ENCODE peak calls at places on chromosomes 16 and 17, in five cellular contexts. One of them, this sample, is unnamed.

GRCh38 chr16:1909661-1910231 is 8.5 kb downstream of the HS3ST6 start:
- DNase-seq in HEK293T: no peak
- DNase-seq in neural crest cell: no peak
- DNase-seq in progenitor cell of endocrine pancreas: no peak
- DNase-seq in activated T-helper 1 cell treated with Interleukin-2 at 50 U/mL for 16 hours: no peak
- DNase-seq in this sample: no peak

GRCh38 chr17:82215095-82215971 is 2.7 kb upstream of the CCDC57 start:
- DNase-seq in activated T-helper 1 cell treated with Interleukin-2 at 50 U/mL for 16 hours: no peak
- DNase-seq in progenitor cell of endocrine pancreas: no peak
- DNase-seq in neural crest cell: no peak
- DNase-seq in HEK293T: no peak
- DNase-seq in this sample: no peak

GRCh38 chr17:33322063-33322462 is 29.0 kb upstream of the ASIC2 start:
- DNase-seq in HEK293T: no peak
- DNase-seq in progenitor cell of endocrine pancreas: no peak
- DNase-seq in neural crest cell: no peak
- DNase-seq in activated T-helper 1 cell treated with Interleukin-2 at 50 U/mL for 16 hours: no peak
- DNase-seq in this sample: no peak

GRCh38 chr16:85612801-85613608 is at the start of gene GSE1:
- DNase-seq in HEK293T: peak; percentile 81
- DNase-seq in progenitor cell of endocrine pancreas: peak; percentile 96
- DNase-seq in neural crest cell: peak; percentile 69
- DNase-seq in activated T-helper 1 cell treated with Interleukin-2 at 50 U/mL for 16 hours: peak; percentile 43
- DNase-seq in this sample: no peak

GRCh38 chr16:24700549-24701392 is 28.7 kb upstream of the TNRC6A start:
- DNase-seq in progenitor cell of endocrine pancreas: no peak
- DNase-seq in neural crest cell: no peak
- DNase-seq in activated T-helper 1 cell treated with Interleukin-2 at 50 U/mL for 16 hours: no peak
- DNase-seq in HEK293T: peak; percentile 18
- DNase-seq in this sample: peak; percentile 97

GRCh38 chr16:84832488-84833141 is 12.8 kb downstream of the CRISPLD2 start:
- DNase-seq in activated T-helper 1 cell treated with Interleukin-2 at 50 U/mL for 16 hours: no peak
- DNase-seq in HEK293T: no peak
- DNase-seq in progenitor cell of endocrine pancreas: no peak
- DNase-seq in neural crest cell: no peak
- DNase-seq in this sample: peak; percentile 100

GRCh38 chr16:57619606-57620315 is 8.7 kb upstream of the ADGRG1 start:
- DNase-seq in neural crest cell: no peak
- DNase-seq in activated T-helper 1 cell treated with Interleukin-2 at 50 U/mL for 16 hours: no peak
- DNase-seq in HEK293T: no peak
- DNase-seq in progenitor cell of endocrine pancreas: no peak
- DNase-seq in this sample: no peak

GRCh38 chr17:39402890-39403605 is 1.6 kb upstream of the FBXL20 start:
- DNase-seq in neural crest cell: no peak
- DNase-seq in activated T-helper 1 cell treated with Interleukin-2 at 50 U/mL for 16 hours: no peak
- DNase-seq in HEK293T: no peak
- DNase-seq in progenitor cell of endocrine pancreas: no peak
- DNase-seq in this sample: no peak

GRCh38 chr17:50689251-50689650 is 18.5 kb downstream of the ANKRD40 start:
- DNase-seq in HEK293T: no peak
- DNase-seq in progenitor cell of endocrine pancreas: no peak
- DNase-seq in neural crest cell: peak; percentile 20
- DNase-seq in activated T-helper 1 cell treated with Interleukin-2 at 50 U/mL for 16 hours: no peak
- DNase-seq in this sample: no peak

GRCh38 chr16:26665166-26665939 is 401.4 kb upstream of the C16orf82 start:
- DNase-seq in progenitor cell of endocrine pancreas: no peak
- DNase-seq in neural crest cell: no peak
- DNase-seq in activated T-helper 1 cell treated with Interleukin-2 at 50 U/mL for 16 hours: no peak
- DNase-seq in HEK293T: no peak
- DNase-seq in this sample: no peak

GRCh38 chr17:40547079-40547784 is 18.0 kb downstream of the CCR7 start:
- DNase-seq in HEK293T: no peak
- DNase-seq in neural crest cell: no peak
- DNase-seq in activated T-helper 1 cell treated with Interleukin-2 at 50 U/mL for 16 hours: peak; percentile 59
- DNase-seq in progenitor cell of endocrine pancreas: no peak
- DNase-seq in this sample: no peak

GRCh38 chr17:28174352-28175046 is 132.0 kb downstream of the NLK start:
- DNase-seq in HEK293T: no peak
- DNase-seq in progenitor cell of endocrine pancreas: no peak
- DNase-seq in activated T-helper 1 cell treated with Interleukin-2 at 50 U/mL for 16 hours: no peak
- DNase-seq in neural crest cell: no peak
- DNase-seq in this sample: no peak

GRCh38 chr16:64417711-64418227 is 704.1 kb downstream of the CDH11 start:
- DNase-seq in progenitor cell of endocrine pancreas: no peak
- DNase-seq in HEK293T: no peak
- DNase-seq in activated T-helper 1 cell treated with Interleukin-2 at 50 U/mL for 16 hours: no peak
- DNase-seq in neural crest cell: no peak
- DNase-seq in this sample: peak; percentile 79

This sample was measured in skeletal muscle cell.